ENCODE peak calls at places on chromosome 9, in six cellular contexts. D, N, P, J, Z and Q are unnamed samples.

GRCh38 chr9:81964216-81965171 is 21.2 kb downstream of the SPATA31D3 start:
- DNase-seq in D (no peak), N (no peak), P (no peak), J (no peak), Z (no peak), Q (no peak)

GRCh38 chr9:124632077-124632621 is 125.0 kb upstream of the NR5A1 start:
- DNase-seq in D (no peak), N (no peak), P (no peak), J (no peak), Z (no peak), Q (no peak)

GRCh38 chr9:129570450-129571297 is 50.2 kb downstream of the C9orf50 start:
- DNase-seq in D (no peak), N (peak; percentile 75), P (no peak), J (no peak), Z (peak; percentile 76), Q (peak; percentile 54)

GRCh38 chr9:116683535-116683934 is 3.6 kb upstream of the TRIM32 start:
- DNase-seq in D (no peak), N (no peak), P (no peak), J (no peak), Z (no peak), Q (no peak)

GRCh38 chr9:88775966-88776365 is 215.3 kb upstream of the S1PR3 start:
- DNase-seq in D (no peak), N (no peak), P (no peak), J (no peak), Z (no peak), Q (no peak)

GRCh38 chr9:36842560-36843530 is 191.2 kb downstream of the PAX5 start:
- DNase-seq in D (peak; percentile 46), N (no peak), P (no peak), J (no peak), Z (no peak), Q (no peak)

GRCh38 chr9:127557466-127557869 is 54.6 kb upstream of the STXBP1 start:
- DNase-seq in D (peak; percentile 91), N (no peak), P (no peak), J (no peak), Z (no peak), Q (no peak)

GRCh38 chr9:128558431-128559310 is 6.3 kb downstream of the SPTAN1 start:
- DNase-seq in D (peak; percentile 72), N (peak; percentile 53), P (no peak), J (peak; percentile 97), Z (peak; percentile 86), Q (no peak)

GRCh38 chr9:133332381-133332730 is 3.6 kb downstream of the SURF6 start:
- DNase-seq in D (no peak), N (no peak), P (no peak), J (no peak), Z (no peak), Q (no peak)

GRCh38 chr9:131838581-131839280 is 98.9 kb upstream of the RAPGEF1 start:
- DNase-seq in D (no peak), N (no peak), P (no peak), J (no peak), Z (no peak), Q (no peak)

GRCh38 chr9:127915325-127915752 is 1.5 kb downstream of the ST6GALNAC4 start:
- DNase-seq in D (peak; percentile 39), N (no peak), P (no peak), J (no peak), Z (no peak), Q (no peak)

GRCh38 chr9:127059030-127059429 is 63.4 kb downstream of the ANGPTL2 start:
- DNase-seq in D (no peak), N (no peak), P (no peak), J (no peak), Z (no peak), Q (no peak)

GRCh38 chr9:81984911-81985310 is 3.7 kb upstream of the SPATA31D1 start:
- DNase-seq in D (no peak), N (no peak), P (no peak), J (no peak), Z (no peak), Q (no peak)

GRCh38 chr9:91411096-91411771 is 12.4 kb downstream of the NFIL3 start:
- DNase-seq in D (no peak), N (no peak), P (no peak), J (no peak), Z (no peak), Q (no peak)

GRCh38 chr9:6502399-6502798 is 89.4 kb downstream of the UHRF2 start:
- DNase-seq in D (no peak), N (no peak), P (no peak), J (no peak), Z (no peak), Q (no peak)

GRCh38 chr9:2120926-2121689 is 106.0 kb downstream of the SMARCA2 start:
- DNase-seq in D (no peak), N (no peak), P (no peak), J (no peak), Z (no peak), Q (no peak)

GRCh38 chr9:100213730-100214477 is 114.9 kb downstream of the INVS start:
- DNase-seq in D (no peak), N (no peak), P (no peak), J (no peak), Z (no peak), Q (no peak)

GRCh38 chr9:129894106-129894823 is 59.0 kb downstream of the USP20 start:
- DNase-seq in D (no peak), N (no peak), P (no peak), J (peak; percentile 16), Z (no peak), Q (no peak)

GRCh38 chr9:126107736-126108135 is 218.9 kb upstream of the MVB12B start:
- DNase-seq in D (no peak), N (no peak), P (no peak), J (no peak), Z (no peak), Q (no peak)

GRCh38 chr9:1761807-1762206 is 253.3 kb upstream of the SMARCA2 start:
- DNase-seq in D (no peak), N (no peak), P (no peak), J (no peak), Z (no peak), Q (no peak)

GRCh38 chr9:68560131-68560844 is 19.6 kb upstream of the TMEM252 start:
- DNase-seq in D (peak; percentile 21), N (peak; percentile 29), P (peak; percentile 54), J (no peak), Z (peak; percentile 48), Q (peak; percentile 94)

GRCh38 chr9:34328983-34329832 is at the start of the genes KIF24 and NUDT2:
- DNase-seq in D (peak; percentile 93), N (peak; percentile 100), P (peak; percentile 99), J (peak; percentile 100), Z (peak; percentile 93), Q (peak; percentile 100)

GRCh38 chr9:126166291-126166690 is 160.3 kb upstream of the MVB12B start:
- DNase-seq in D (no peak), N (no peak), P (no peak), J (no peak), Z (no peak), Q (no peak)

GRCh38 chr9:69582544-69583297 is 89.5 kb downstream of the APBA1 start:
- DNase-seq in D (peak; percentile 35), N (no peak), P (no peak), J (no peak), Z (no peak), Q (no peak)

GRCh38 chr9:26462213-26462612 is 430.4 kb downstream of the CAAP1 start:
- DNase-seq in D (no peak), N (peak; percentile 0), P (no peak), J (no peak), Z (no peak), Q (no peak)

GRCh38 chr9:114416290-114416689 is 28.5 kb upstream of the AKNA start:
- DNase-seq in D (no peak), N (no peak), P (no peak), J (no peak), Z (no peak), Q (peak; percentile 67)

GRCh38 chr9:114410910-114411309 is 23.1 kb upstream of the AKNA start:
- DNase-seq in D (no peak), N (no peak), P (no peak), J (no peak), Z (no peak), Q (no peak)

GRCh38 chr9:114412057-114412683 is 24.4 kb upstream of the AKNA start:
- DNase-seq in D (no peak), N (no peak), P (no peak), J (no peak), Z (no peak), Q (no peak)

GRCh38 chr9:114411452-114411851 is 23.7 kb upstream of the AKNA start:
- DNase-seq in D (no peak), N (no peak), P (no peak), J (no peak), Z (no peak), Q (no peak)

DNA sequence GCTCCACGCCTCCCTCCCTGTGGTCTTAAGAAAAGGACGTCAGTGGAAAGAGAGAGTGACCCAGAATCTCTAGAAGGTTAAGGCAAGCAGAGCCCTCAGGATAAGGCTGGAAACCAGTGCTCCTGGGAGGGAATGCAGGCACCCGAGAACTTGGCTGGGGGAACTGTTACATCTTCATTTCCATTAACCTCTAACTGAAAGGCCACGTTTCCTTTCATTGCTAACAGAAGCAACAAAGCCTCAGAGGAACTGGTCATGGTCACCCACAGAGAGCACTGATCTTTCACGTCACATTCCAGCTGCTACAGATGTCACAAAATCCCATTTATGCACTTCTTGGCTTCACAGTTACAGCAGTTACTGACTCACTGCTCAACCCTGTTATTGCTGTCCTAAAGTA is 26.1 kb upstream of the AKNA start:
- DNase-seq in D (no peak), N (no peak), P (no peak), J (no peak), Z (no peak), Q (no peak)
- TF ChIP-seq GABPA in D (no peak), N (no peak), P (no peak), J (no peak), Z (no peak), Q (no peak)

DNA sequence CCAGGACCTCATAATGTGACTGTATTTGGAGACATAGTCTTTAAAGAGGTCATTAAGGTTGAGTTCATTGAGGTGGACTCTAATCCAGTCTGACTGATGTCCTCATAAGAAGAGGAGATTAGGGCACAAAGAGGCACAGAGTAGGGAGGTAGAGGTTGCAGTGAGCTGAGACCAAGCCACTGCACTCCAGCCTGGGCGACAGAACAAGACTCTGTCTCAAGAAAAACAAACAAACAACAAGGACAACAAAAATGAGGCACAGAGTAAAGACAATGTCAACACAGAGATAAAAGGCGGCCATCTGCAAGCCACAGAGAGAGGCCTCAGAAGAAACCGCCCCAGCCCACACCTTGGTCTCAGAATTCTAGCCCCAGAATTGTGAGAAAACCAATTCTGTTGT is 17.0 kb upstream of the TDRD7 start:
- DNase-seq in D (no peak), N (peak; percentile 85), P (no peak), J (no peak), Z (no peak), Q (no peak)
- TF ChIP-seq CTCF in D (no peak), N (no peak), P (no peak), J (no peak), Z (no peak), Q (no peak)

DNA sequence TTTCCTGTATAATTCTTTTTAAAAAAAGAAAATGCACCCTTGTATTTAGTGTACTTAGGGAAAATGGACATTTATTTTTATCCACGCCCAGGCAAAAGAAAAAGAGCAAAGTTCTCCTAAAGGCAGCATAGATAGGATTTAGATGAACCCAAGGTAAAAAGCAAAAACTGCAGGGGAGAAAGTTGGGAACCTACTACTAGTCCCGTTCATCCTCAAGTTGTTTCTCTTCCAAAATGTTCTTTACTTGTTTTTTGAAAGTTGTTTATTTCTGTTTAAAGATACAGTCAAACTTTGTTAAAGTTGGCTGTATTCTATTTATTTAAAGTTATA is 9.8 kb downstream of the RUSC2 start:
- DNase-seq in D (no peak), N (no peak), P (no peak), J (no peak), Z (no peak), Q (no peak)
- TF ChIP-seq GABPA in D (no peak), N (no peak), P (no peak), J (no peak), Z (no peak), Q (no peak)

GRCh38 chr9:103789686-103790085 is 304.4 kb upstream of the SMC2 start:
- DNase-seq in D (no peak), N (peak; percentile 16), P (no peak), J (no peak), Z (no peak), Q (no peak)
- TF ChIP-seq CTCF in D (peak; percentile 56), N (peak; percentile 31), P (peak; percentile 24), J (peak; percentile 49), Z (no peak), Q (no peak)